ENCODE peak calls at places on chromosomes 6 and 20, in five cellular contexts. One of them, this sample, is unnamed.

GRCh38 chr6:131015630-131016263 is 47.3 kb downstream of the EPB41L2 start:
- DNase-seq in endothelial cell of umbilical vein: peak; percentile 76
- DNase-seq in PC-3: no peak
- DNase-seq in PC-9: no peak
- DNase-seq in IMR-90: peak; percentile 59
- DNase-seq in this sample: peak; percentile 91

GRCh38 chr6:130720076-130720475 is 107.1 kb upstream of the SMLR1 start:
- DNase-seq in PC-3: no peak
- DNase-seq in endothelial cell of umbilical vein: no peak
- DNase-seq in PC-9: no peak
- DNase-seq in IMR-90: no peak
- DNase-seq in this sample: peak; percentile 66

GRCh38 chr6:170063851-170064617 is 226.8 kb downstream of the DLL1 start:
- DNase-seq in IMR-90: no peak
- DNase-seq in PC-3: no peak
- DNase-seq in PC-9: no peak
- DNase-seq in endothelial cell of umbilical vein: no peak
- DNase-seq in this sample: peak; percentile 39

GRCh38 chr20:25863536-25864325 is 167.1 kb upstream of the ZNF337 start:
- DNase-seq in PC-3: peak; percentile 34
- DNase-seq in endothelial cell of umbilical vein: peak; percentile 15
- DNase-seq in PC-9: peak; percentile 55
- DNase-seq in IMR-90: no peak
- DNase-seq in this sample: peak; percentile 47

GRCh38 chr6:119158057-119158848 is 79.8 kb upstream of the FAM184A start:
- DNase-seq in IMR-90: peak; percentile 44
- DNase-seq in PC-3: no peak
- DNase-seq in PC-9: no peak
- DNase-seq in endothelial cell of umbilical vein: no peak
- DNase-seq in this sample: peak; percentile 70

GRCh38 chr20:50403565-50404418 is 106.4 kb upstream of the PTPN1 start:
- DNase-seq in IMR-90: no peak
- DNase-seq in PC-3: no peak
- DNase-seq in endothelial cell of umbilical vein: no peak
- DNase-seq in PC-9: no peak
- DNase-seq in this sample: no peak

GRCh38 chr6:17633465-17634188 is 33.5 kb downstream of the FAM8A1 start:
- DNase-seq in IMR-90: no peak
- DNase-seq in PC-3: no peak
- DNase-seq in endothelial cell of umbilical vein: no peak
- DNase-seq in PC-9: no peak
- DNase-seq in this sample: no peak

GRCh38 chr6:55953384-55953783 is 78.0 kb upstream of the BMP5 start:
- DNase-seq in PC-3: peak; percentile 76
- DNase-seq in endothelial cell of umbilical vein: peak; percentile 51
- DNase-seq in PC-9: no peak
- DNase-seq in IMR-90: peak; percentile 74
- DNase-seq in this sample: no peak

GRCh38 chr6:86357877-86358276 is 579.5 kb upstream of the HTR1E start:
- DNase-seq in PC-3: no peak
- DNase-seq in PC-9: no peak
- DNase-seq in IMR-90: no peak
- DNase-seq in endothelial cell of umbilical vein: no peak
- DNase-seq in this sample: no peak

GRCh38 chr6:154474636-154475428 is 35.7 kb downstream of the CNKSR3 start:
- DNase-seq in PC-9: peak; percentile 41
- DNase-seq in endothelial cell of umbilical vein: peak; percentile 65
- DNase-seq in PC-3: peak; percentile 51
- DNase-seq in IMR-90: peak; percentile 84
- DNase-seq in this sample: peak; percentile 88

GRCh38 chr6:103893082-103893481 is 966.6 kb downstream of the HACE1 start:
- DNase-seq in IMR-90: no peak
- DNase-seq in PC-9: no peak
- DNase-seq in endothelial cell of umbilical vein: peak; percentile 50
- DNase-seq in PC-3: no peak
- DNase-seq in this sample: no peak

GRCh38 chr20:32891491-32891890 is 32.8 kb downstream of the EFCAB8 start:
- DNase-seq in PC-9: no peak
- DNase-seq in PC-3: no peak
- DNase-seq in IMR-90: no peak
- DNase-seq in endothelial cell of umbilical vein: no peak
- DNase-seq in this sample: peak; percentile 15

GRCh38 chr20:32894711-32895355 is 36.1 kb downstream of the EFCAB8 start:
- DNase-seq in PC-9: no peak
- DNase-seq in IMR-90: no peak
- DNase-seq in endothelial cell of umbilical vein: no peak
- DNase-seq in PC-3: no peak
- DNase-seq in this sample: peak; percentile 68

GRCh38 chr20:32891926-32892660 is 33.4 kb downstream of the EFCAB8 start:
- DNase-seq in IMR-90: no peak
- DNase-seq in PC-3: no peak
- DNase-seq in endothelial cell of umbilical vein: no peak
- DNase-seq in PC-9: no peak
- DNase-seq in this sample: peak; percentile 76

GRCh38 chr20:32893263-32893877 is 34.6 kb downstream of the EFCAB8 start:
- DNase-seq in PC-9: no peak
- DNase-seq in PC-3: no peak
- DNase-seq in endothelial cell of umbilical vein: no peak
- DNase-seq in IMR-90: no peak
- DNase-seq in this sample: peak; percentile 50

DNA sequence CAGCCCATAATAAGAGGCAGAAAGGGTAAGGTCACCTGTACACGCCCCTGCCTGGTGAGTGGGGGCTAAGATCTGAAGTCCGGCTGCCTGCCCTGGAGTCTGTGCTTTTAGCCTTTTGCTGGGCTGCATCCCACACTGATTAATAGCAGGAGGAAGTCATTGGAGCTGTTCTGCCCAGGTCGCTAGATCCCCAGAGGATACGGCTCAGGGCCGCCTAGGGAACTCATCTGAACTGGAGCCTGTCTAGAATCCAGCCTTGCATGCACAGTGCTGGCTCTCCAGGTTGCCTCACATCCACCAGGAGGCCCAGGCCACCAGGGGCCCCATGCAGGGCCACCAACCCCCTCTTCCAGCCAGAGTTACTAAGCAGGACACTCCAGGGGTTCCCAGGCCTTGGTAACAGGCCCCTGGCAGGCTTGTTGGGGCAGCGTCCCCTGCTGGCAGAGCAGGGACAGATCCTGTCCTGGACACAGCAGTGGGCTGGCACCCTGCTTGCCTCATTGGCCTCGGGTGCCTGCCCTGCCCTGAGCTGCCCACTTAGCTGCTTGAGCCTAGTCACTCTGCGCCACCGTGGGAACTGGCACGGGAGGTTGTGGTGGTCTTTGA is 35.3 kb downstream of the EFCAB8 start:
- DNase-seq in endothelial cell of umbilical vein: no peak
- DNase-seq in PC-9: no peak
- DNase-seq in PC-3: peak; percentile 6
- DNase-seq in IMR-90: peak; percentile 16
- DNase-seq in this sample: peak; percentile 82
- TF ChIP-seq CTCF in endothelial cell of umbilical vein: peak; percentile 23
- TF ChIP-seq CTCF in PC-9: peak; percentile 56
- TF ChIP-seq CTCF in PC-3: peak; percentile 55
- TF ChIP-seq CTCF in IMR-90: peak; percentile 50
- TF ChIP-seq CTCF in this sample: peak; percentile 54

GRCh38 chr6:305371-306206 is 13.3 kb downstream of the DUSP22 start:
- DNase-seq in PC-3: no peak
- DNase-seq in endothelial cell of umbilical vein: no peak
- DNase-seq in IMR-90: no peak
- DNase-seq in PC-9: no peak
- DNase-seq in this sample: no peak
- H3K4me1 ChIP-seq in PC-3: no peaks in the 10 kb centered on the region
- H3K4me1 ChIP-seq in endothelial cell of umbilical vein: no peaks in the 10 kb centered on the region
- H3K4me1 ChIP-seq in IMR-90: no peaks in the 10 kb centered on the region
- H3K4me1 ChIP-seq in PC-9: no peaks in the 10 kb centered on the region
- H3K4me1 ChIP-seq in this sample: no peaks in the 10 kb centered on the region

GRCh38 chr6:4055420-4056041 is 23.4 kb downstream of the FAM217A start:
- DNase-seq in PC-3: peak; percentile 89
- DNase-seq in IMR-90: peak; percentile 89
- DNase-seq in PC-9: peak; percentile 43
- DNase-seq in endothelial cell of umbilical vein: peak; percentile 92
- DNase-seq in this sample: peak; percentile 90
- H3K4me2 ChIP-seq in PC-3: peak overlapping the region; percentile 36
- H3K4me2 ChIP-seq in IMR-90: peak overlapping the region; percentile 44
- H3K4me2 ChIP-seq in PC-9: no peak overlapping the region
- H3K4me2 ChIP-seq in endothelial cell of umbilical vein: no peak overlapping the region
- H3K4me2 ChIP-seq in this sample: peak overlapping the region; percentile 29

GRCh38 chr20:57866250-57867106 is 156.7 kb upstream of the PMEPA1 start:
- DNase-seq in PC-9: no peak
- DNase-seq in IMR-90: no peak
- DNase-seq in PC-3: peak; percentile 17
- DNase-seq in endothelial cell of umbilical vein: no peak
- DNase-seq in this sample: no peak
- TF ChIP-seq CTCF in PC-9: no peak
- TF ChIP-seq CTCF in IMR-90: no peak
- TF ChIP-seq CTCF in PC-3: no peak
- TF ChIP-seq CTCF in endothelial cell of umbilical vein: no peak
- TF ChIP-seq CTCF in this sample: no peak

DNA sequence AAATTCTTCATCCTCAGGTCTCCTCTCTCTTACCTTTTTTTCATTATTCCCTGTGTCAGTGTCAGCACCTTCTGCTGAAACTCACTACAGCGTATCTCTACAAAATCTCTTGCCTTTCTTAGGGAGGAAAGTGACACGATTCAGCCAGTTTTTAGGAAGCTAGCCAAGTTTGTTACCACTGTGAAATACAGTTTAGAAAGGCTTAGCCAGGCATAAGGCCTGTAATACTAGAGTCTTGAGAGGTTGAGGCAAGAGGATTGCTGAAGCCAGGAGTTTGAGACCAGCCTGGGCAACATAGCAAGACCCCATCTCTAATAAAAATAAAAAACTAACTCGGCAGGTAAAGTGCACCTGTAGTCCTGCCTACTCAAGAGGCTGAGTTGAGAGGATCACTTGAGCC is 16.7 kb downstream of the TAB2 start:
- DNase-seq in PC-9: no peak
- DNase-seq in PC-3: peak; percentile 80
- DNase-seq in endothelial cell of umbilical vein: peak; percentile 64
- DNase-seq in IMR-90: peak; percentile 69
- DNase-seq in this sample: no peak
- H3K4me1 ChIP-seq in PC-9: peaks cover 63% of the 10 kb centered on the region
- H3K4me1 ChIP-seq in PC-3: peaks cover 65% of the 10 kb centered on the region
- H3K4me1 ChIP-seq in endothelial cell of umbilical vein: peaks cover 43% of the 10 kb centered on the region
- H3K4me1 ChIP-seq in IMR-90: peaks cover 16% of the 10 kb centered on the region
- H3K4me1 ChIP-seq in this sample: peaks cover 52% of the 10 kb centered on the region

DNA sequence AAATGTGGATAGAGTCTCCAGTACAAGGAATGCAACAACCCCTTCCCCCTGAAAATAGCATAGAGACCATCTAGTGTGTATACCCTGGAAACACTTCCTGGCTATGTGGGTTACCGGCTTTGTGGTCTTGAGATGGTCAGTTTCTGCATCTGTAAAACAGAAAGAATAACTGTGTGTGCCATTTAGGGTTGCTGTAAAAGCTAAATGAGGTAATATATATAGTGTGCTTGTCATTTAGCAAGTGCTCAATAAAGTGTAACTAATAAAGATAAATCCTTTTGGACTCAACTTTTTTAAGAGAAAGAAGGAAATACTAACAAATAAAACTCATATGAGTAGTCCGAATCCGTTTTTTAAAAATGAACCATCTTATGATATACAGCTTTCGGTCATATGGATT is 109.1 kb downstream of the SOBP start:
- DNase-seq in PC-3: no peak
- DNase-seq in PC-9: no peak
- DNase-seq in endothelial cell of umbilical vein: no peak
- DNase-seq in IMR-90: no peak
- DNase-seq in this sample: no peak
- H3K4me2 ChIP-seq in PC-3: no peak overlapping the region
- H3K4me2 ChIP-seq in PC-9: no peak overlapping the region
- H3K4me2 ChIP-seq in endothelial cell of umbilical vein: no peak overlapping the region
- H3K4me2 ChIP-seq in IMR-90: no peak overlapping the region
- H3K4me2 ChIP-seq in this sample: no peak overlapping the region

DNA sequence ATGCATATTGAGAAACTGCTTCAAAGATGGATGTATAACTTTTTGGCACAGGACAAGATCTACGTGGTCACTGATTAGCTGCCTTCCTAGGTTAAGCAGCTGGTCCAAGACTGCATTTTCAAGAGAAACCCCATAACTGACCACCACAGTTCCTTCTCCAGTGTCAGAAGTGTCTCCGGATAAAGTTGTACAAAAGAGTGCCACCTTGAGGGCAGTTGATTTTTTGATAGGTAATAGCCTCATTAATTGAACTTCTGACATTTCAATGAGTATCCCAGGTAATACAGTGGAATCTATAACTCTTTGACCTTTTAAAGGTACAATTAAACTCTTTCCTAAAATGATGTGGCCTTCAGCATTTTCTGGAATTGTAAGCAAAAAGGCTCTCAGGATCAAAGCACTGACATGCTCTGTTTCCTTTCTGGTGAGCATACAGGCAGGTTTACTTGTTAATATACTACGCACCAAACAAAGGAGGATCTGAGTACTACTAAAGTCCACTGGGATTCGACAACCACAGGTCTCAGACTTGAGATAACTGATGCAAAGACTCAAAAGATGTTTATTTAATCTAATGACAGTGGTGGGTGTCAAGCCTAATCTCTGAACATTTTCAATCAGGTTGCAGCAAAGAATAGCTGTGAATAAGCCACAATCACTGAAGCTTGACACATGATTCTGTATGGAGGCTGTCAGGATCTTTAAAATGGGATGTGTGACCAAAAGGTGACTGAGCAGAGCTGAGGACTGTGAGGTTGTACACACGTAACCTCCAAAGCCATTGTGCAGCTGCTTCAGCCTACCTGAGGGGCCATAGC is 21.2 kb downstream of the MKKS start:
- DNase-seq in PC-9: no peak
- DNase-seq in endothelial cell of umbilical vein: peak; percentile 37
- DNase-seq in PC-3: peak; percentile 25
- DNase-seq in IMR-90: no peak
- DNase-seq in this sample: no peak
- TF ChIP-seq CTCF in PC-9: peak; percentile 34
- TF ChIP-seq CTCF in endothelial cell of umbilical vein: no peak
- TF ChIP-seq CTCF in PC-3: peak; percentile 67
- TF ChIP-seq CTCF in IMR-90: peak; percentile 12
- TF ChIP-seq CTCF in this sample: peak; percentile 39

GRCh38 chr6:123733180-123733579 is 70.5 kb upstream of the NKAIN2 start:
- DNase-seq in endothelial cell of umbilical vein: no peak
- DNase-seq in IMR-90: no peak
- DNase-seq in PC-9: no peak
- DNase-seq in PC-3: no peak
- DNase-seq in this sample: no peak
- H3K4me1 ChIP-seq in endothelial cell of umbilical vein: no peaks in the 10 kb centered on the region
- H3K4me1 ChIP-seq in IMR-90: no peaks in the 10 kb centered on the region
- H3K4me1 ChIP-seq in PC-9: peaks cover 4% of the 10 kb centered on the region
- H3K4me1 ChIP-seq in PC-3: no peaks in the 10 kb centered on the region
- H3K4me1 ChIP-seq in this sample: no peaks in the 10 kb centered on the region